ENCODE peak calls at places on chromosomes 3 and 15, in seven cellular contexts. I is GM12878, F is GM12891, J is K562, A is SK-N-SH, W is H1, D is HepG2. N is an unnamed sample.

GRCh38 chr3:55297706-55298105 is 189.4 kb downstream of the WNT5A start:
- DNase-seq in I (no peak), F (no peak), J (no peak), A (no peak), W (no peak), D (no peak), N (no peak)

GRCh38 chr3:133377396-133377795 is 22.5 kb upstream of the BFSP2 start:
- DNase-seq in I (no peak), F (no peak), J (no peak), A (peak), W (no peak), D (peak), N (no peak)

GRCh38 chr15:74201656-74202420 is 749 bp downstream of the STRA6 start:
- DNase-seq in I (no peak), F (no peak), J (no peak), A (peak), W (no peak), D (no peak), N (no peak)

GRCh38 chr3:5616873-5617272 is 429.4 kb downstream of the EDEM1 start:
- DNase-seq in I (no peak), F (no peak), J (no peak), A (no peak), W (no peak), D (no peak), N (no peak)

GRCh38 chr15:75061272-75061671 is 37.9 kb downstream of the PPCDC start:
- DNase-seq in I (peak), F (no peak), J (no peak), A (no peak), W (no peak), D (no peak), N (no peak)

GRCh38 chr3:152400912-152401311 is 132.2 kb downstream of the MBNL1 start:
- DNase-seq in I (no peak), F (no peak), J (no peak), A (no peak), W (no peak), D (no peak), N (no peak)

GRCh38 chr3:30354972-30355371 is 251.4 kb upstream of the TGFBR2 start:
- DNase-seq in I (no peak), F (no peak), J (no peak), A (no peak), W (no peak), D (peak), N (no peak)

GRCh38 chr15:95845862-95846515 is 484.5 kb upstream of the NR2F2 start:
- DNase-seq in I (no peak), F (no peak), J (no peak), A (no peak), W (no peak), D (no peak), N (no peak)

GRCh38 chr15:41546846-41547786 is 3.1 kb upstream of the RPAP1 start:
- DNase-seq in I (no peak), F (no peak), J (no peak), A (no peak), W (no peak), D (no peak), N (no peak)

GRCh38 chr15:70195808-70196304 is 98.1 kb upstream of the TLE3 start:
- DNase-seq in I (no peak), F (no peak), J (peak), A (peak), W (no peak), D (peak), N (no peak)

GRCh38 chr3:124258057-124258500 is 266.2 kb upstream of the ROPN1 start:
- DNase-seq in I (no peak), F (no peak), J (no peak), A (peak), W (no peak), D (no peak), N (no peak)

GRCh38 chr15:78767331-78767951 is 43.8 kb downstream of the ADAMTS7 start:
- DNase-seq in I (no peak), F (no peak), J (no peak), A (no peak), W (no peak), D (no peak), N (no peak)

GRCh38 chr3:59502806-59503205 is 453.0 kb upstream of the CFAP20DC start:
- DNase-seq in I (no peak), F (no peak), J (no peak), A (no peak), W (no peak), D (no peak), N (no peak)

DNA sequence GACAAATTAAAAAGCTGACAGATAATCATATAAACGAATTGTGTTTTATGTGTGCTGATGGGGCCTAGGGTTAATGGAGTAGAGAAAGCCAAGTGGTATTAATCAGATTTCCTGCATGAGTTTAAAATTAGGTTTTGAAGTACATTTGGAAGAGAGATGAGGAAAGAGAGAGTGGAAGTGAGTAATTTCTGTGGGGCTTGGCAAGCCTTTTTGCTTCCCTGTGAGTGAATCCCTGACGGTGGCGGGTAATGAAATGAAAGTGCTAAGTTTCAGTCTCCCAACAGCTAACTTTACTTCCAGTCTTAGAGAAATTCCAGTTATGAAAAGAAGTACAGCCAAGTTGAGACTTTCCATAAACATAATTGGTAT is 139.3 kb downstream of the BBX start:
- DNase-seq in I (no peak), F (no peak), J (no peak), A (no peak), W (no peak), D (no peak), N (no peak)
- TF ChIP-seq TAF1 in I (no peak), F (no peak), J (no peak), A (no peak), W (no peak), D (no peak), N (no peak)

DNA sequence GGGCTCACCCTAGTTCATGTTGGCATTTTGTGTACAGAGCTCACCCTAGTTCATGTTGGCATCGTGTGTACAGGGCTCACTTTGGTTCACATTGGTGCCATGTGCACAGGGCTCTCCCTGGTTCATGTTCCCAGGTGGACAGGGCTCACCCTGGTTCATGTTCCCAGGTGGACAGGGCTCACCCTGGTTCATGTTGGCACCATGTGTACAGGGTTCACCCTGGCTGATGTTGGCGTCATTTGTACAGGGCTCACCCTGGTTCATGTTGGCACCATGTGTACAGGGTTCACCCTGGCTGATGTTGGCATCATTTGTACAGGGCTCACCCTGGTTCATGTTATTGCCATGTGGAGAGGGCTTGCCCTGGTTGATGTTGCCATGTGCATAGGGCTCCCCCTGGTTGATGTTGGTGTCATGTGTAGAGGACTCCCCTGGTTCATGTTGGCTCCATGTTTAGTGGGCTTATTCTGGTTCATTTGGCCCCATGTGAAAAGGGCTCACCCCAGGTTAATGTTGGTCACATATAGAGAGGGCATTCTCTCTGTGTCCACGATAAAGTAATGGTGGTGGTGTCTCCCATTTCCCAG is 31.7 kb upstream of the NR2C2 start:
- DNase-seq in I (no peak), F (no peak), J (no peak), A (no peak), W (no peak), D (no peak), N (no peak)
- TF ChIP-seq TAF1 in I (no peak), F (no peak), J (no peak), A (no peak), W (no peak), D (no peak), N (no peak)

GRCh38 chr3:144229973-144230372 is 258.4 kb downstream of the DIPK2A start:
- DNase-seq in I (no peak), F (no peak), J (no peak), A (no peak), W (no peak), D (no peak), N (no peak)
- TF ChIP-seq TAF1 in I (no peak), F (no peak), J (no peak), A (no peak), W (no peak), D (no peak), N (no peak)

DNA sequence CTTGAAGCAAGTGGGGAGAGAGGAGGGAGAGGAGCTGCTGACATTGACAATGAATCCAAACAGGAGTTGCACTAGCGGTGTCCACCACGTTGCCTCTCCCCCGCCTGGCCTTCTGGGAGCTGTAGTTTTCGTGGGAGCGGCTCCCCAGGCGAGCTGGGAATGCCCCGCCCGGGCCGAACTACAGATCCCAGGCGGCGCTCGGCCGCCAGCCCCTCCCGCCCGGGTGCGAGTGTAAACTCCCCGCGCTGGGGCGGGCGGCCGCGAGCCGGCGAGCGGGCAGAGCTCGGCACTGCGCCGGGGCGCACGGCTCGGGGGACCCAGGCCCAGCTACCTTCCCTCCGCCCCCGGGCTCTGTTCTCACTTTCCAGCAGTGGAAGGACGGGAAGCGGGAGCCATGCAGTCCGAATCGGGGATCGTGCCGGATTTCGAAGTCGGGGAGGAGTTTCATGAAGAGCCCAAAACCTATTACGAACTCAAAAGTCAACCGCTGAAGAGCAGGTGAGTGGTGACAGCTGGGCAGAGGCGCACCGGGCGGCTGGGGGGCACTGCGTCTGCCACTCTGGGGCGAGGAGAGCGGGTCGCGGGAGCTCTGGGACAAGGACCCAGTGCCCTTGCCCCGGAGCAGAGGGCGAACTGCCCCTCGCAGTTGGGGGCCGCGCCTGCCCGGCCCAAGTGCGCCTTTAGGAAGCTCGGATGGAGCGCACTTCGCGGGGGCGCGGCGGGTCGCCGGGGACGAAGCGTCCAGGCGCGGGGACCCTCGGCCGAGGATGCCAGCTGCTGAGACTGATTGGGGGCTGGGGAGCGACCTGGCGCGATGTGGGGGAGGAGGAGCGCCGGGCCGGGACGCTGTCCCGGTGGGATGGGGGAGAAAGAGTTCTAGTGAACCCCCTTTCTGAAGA is at the start of gene MITF:
- DNase-seq in I (peak), F (peak), J (peak), A (peak), W (peak), D (peak), N (peak)
- TF ChIP-seq TAF1 in I (no peak), F (no peak), J (no peak), A (no peak), W (no peak), D (no peak), N (no peak)

GRCh38 chr3:36908647-36909180 is 36.1 kb downstream of the TRANK1 start:
- DNase-seq in I (no peak), F (no peak), J (no peak), A (no peak), W (no peak), D (no peak), N (no peak)

GRCh38 chr3:36906504-36907149 is 38.2 kb downstream of the TRANK1 start:
- DNase-seq in I (no peak), F (no peak), J (no peak), A (no peak), W (no peak), D (no peak), N (no peak)

GRCh38 chr3:36909181-36909580 is 35.7 kb downstream of the TRANK1 start:
- DNase-seq in I (no peak), F (no peak), J (no peak), A (no peak), W (no peak), D (no peak), N (no peak)

GRCh38 chr3:36909666-36910065 is 35.2 kb downstream of the TRANK1 start:
- DNase-seq in I (no peak), F (no peak), J (no peak), A (no peak), W (no peak), D (no peak), N (no peak)

GRCh38 chr3:36907911-36908646 is 36.8 kb downstream of the TRANK1 start:
- DNase-seq in I (peak), F (no peak), J (peak), A (no peak), W (no peak), D (peak), N (no peak)
- TF ChIP-seq TAF1 in I (no peak), F (no peak), J (no peak), A (no peak), W (no peak), D (no peak), N (no peak)

N was measured in GM12892.